ENCODE peak calls at places on chromosomes 1 and 21, in eight cellular contexts. V is AG09309, P is astrocyte of the spinal cord, D is kidney epithelial cell, M is epithelial cell of esophagus, L is AG04450, G is lower lobe of right lung, A is GM12878. J is an unnamed sample.

GRCh38 chr1:81584398-81584797 is 216.3 kb upstream of the ADGRL2 start:
- DNase-seq in V (no peak), P (no peak), D (no peak), M (no peak), L (peak; percentile 29), G (no peak), A (no peak), J (no peak)

GRCh38 chr1:19676438-19676922 is 11.8 kb downstream of the HTR6 start:
- DNase-seq in V (peak; percentile 63), P (peak; percentile 53), D (no peak), M (peak; percentile 73), L (peak; percentile 16), G (no peak), A (no peak), J (peak; percentile 27)

GRCh38 chr1:49102752-49103151 is 326.1 kb upstream of the BEND5 start:
- DNase-seq in V (peak; percentile 2), P (peak; percentile 89), D (peak; percentile 41), M (peak; percentile 3), L (no peak), G (no peak), A (no peak), J (peak; percentile 50)

GRCh38 chr21:29265690-29266479 is 32.8 kb upstream of the BACH1 start:
- DNase-seq in V (no peak), P (no peak), D (no peak), M (peak; percentile 29), L (no peak), G (no peak), A (peak; percentile 30), J (peak; percentile 60)

GRCh38 chr21:34367320-34367935 is 3.6 kb downstream of the KCNE2 start:
- DNase-seq in V (peak; percentile 83), P (peak; percentile 77), D (peak; percentile 25), M (peak; percentile 90), L (peak; percentile 55), G (no peak), A (no peak), J (peak; percentile 68)

GRCh38 chr21:44442266-44443125 is 12.8 kb upstream of the LRRC3 start:
- DNase-seq in V (no peak), P (no peak), D (no peak), M (no peak), L (no peak), G (peak; percentile 27), A (no peak), J (no peak)

GRCh38 chr1:55997550-55997949 is 581.8 kb downstream of the PLPP3 start:
- DNase-seq in V (no peak), P (no peak), D (no peak), M (no peak), L (no peak), G (no peak), A (no peak), J (no peak)

GRCh38 chr1:95953005-95953404 is 719.0 kb downstream of the RWDD3 start:
- DNase-seq in V (no peak), P (peak; percentile 41), D (no peak), M (peak; percentile 34), L (no peak), G (no peak), A (no peak), J (no peak)

GRCh38 chr1:117077267-117077666 is 17.1 kb downstream of the TTF2 start:
- DNase-seq in V (peak; percentile 81), P (peak; percentile 90), D (peak; percentile 90), M (peak; percentile 99), L (no peak), G (no peak), A (no peak), J (no peak)

GRCh38 chr1:248585266-248585665 is 10.7 kb upstream of the OR2T34 start:
- DNase-seq in V (no peak), P (no peak), D (no peak), M (peak; percentile 32), L (no peak), G (no peak), A (no peak), J (no peak)

GRCh38 chr1:73813726-73814125 is 384.2 kb downstream of the LRRIQ3 start:
- DNase-seq in V (no peak), P (no peak), D (no peak), M (peak; percentile 26), L (no peak), G (no peak), A (no peak), J (no peak)

GRCh38 chr1:40877681-40878080 is 15.5 kb upstream of the CITED4 start:
- DNase-seq in V (peak; percentile 68), P (peak; percentile 94), D (peak; percentile 98), M (peak; percentile 82), L (peak; percentile 51), G (no peak), A (no peak), J (peak; percentile 54)

GRCh38 chr1:164719676-164720075 is 160.7 kb downstream of the PBX1 start:
- DNase-seq in V (no peak), P (no peak), D (no peak), M (peak; percentile 51), L (no peak), G (no peak), A (no peak), J (no peak)

GRCh38 chr1:40855513-40855912 is 6.7 kb downstream of the CITED4 start:
- DNase-seq in V (no peak), P (no peak), D (no peak), M (no peak), L (no peak), G (no peak), A (no peak), J (no peak)

GRCh38 chr21:17848228-17848627 is 29.1 kb upstream of the C21orf91 start:
- DNase-seq in V (peak; percentile 65), P (peak; percentile 97), D (peak; percentile 85), M (peak; percentile 85), L (peak; percentile 90), G (no peak), A (peak; percentile 84), J (peak; percentile 87)

GRCh38 chr1:228100822-228101613 is 2.1 kb downstream of the C1orf35 start:
- DNase-seq in V (no peak), P (no peak), D (no peak), M (no peak), L (no peak), G (no peak), A (no peak), J (no peak)

GRCh38 chr1:198167436-198167934 is 10.7 kb downstream of the NEK7 start:
- DNase-seq in V (no peak), P (peak; percentile 62), D (no peak), M (peak; percentile 82), L (no peak), G (no peak), A (peak; percentile 85), J (peak; percentile 84)

GRCh38 chr1:37498872-37499617 is 15.5 kb downstream of the MEAF6 start:
- DNase-seq in V (no peak), P (peak; percentile 69), D (no peak), M (peak; percentile 43), L (no peak), G (no peak), A (no peak), J (no peak)

GRCh38 chr1:234373064-234373937 is at the start of gene COA6:
- DNase-seq in V (peak; percentile 80), P (peak; percentile 97), D (peak; percentile 90), M (peak; percentile 97), L (peak; percentile 93), G (peak; percentile 94), A (peak; percentile 94), J (peak; percentile 98)
- H3K4me3 ChIP-seq in V (peak within 1 kb of the TSS; percentile 58), P (peak within 1 kb of the TSS; percentile 97), D (peak within 1 kb of the TSS; percentile 70), M (peak within 1 kb of the TSS; percentile 86), L (peak within 1 kb of the TSS; percentile 89), G (peak within 1 kb of the TSS; percentile 68), A (peak within 1 kb of the TSS; percentile 86), J (peak within 1 kb of the TSS; percentile 81)

GRCh38 chr1:25858906-25859789 is at the start of gene AUNIP:
- DNase-seq in V (peak; percentile 39), P (peak; percentile 85), D (no peak), M (peak; percentile 88), L (peak; percentile 66), G (peak; percentile 93), A (peak; percentile 56), J (peak; percentile 94)
- TF ChIP-seq CTCF in V (no peak), P (no peak), D (no peak), M (no peak), L (no peak), G (no peak), A (no peak), J (no peak)

DNA sequence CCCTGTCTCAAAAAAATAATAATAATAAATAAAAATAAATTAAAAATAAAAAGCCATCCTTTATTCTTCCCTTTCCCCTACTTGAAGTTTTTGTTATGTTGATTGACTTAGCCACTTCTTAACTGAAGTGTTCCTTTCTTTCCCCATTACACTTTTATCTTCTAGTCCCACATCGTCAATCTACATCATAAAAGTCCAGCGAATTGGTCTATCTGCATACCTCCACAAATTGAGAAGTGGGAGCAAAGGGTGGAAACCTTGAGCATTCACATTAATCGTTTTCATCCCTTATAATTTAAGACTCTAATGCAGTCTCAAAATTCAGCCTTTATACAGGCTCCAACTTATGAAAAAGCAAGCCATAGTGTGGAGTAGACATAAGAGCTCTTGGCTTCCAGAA is 6.5 kb upstream of the ZYG11A start:
- DNase-seq in V (no peak), P (no peak), D (no peak), M (no peak), L (no peak), G (no peak), A (no peak), J (no peak)
- H3K4me3 ChIP-seq in V (no peak overlapping the region), P (no peak overlapping the region), D (no peak overlapping the region), M (no peak overlapping the region), L (no peak overlapping the region), G (no peak overlapping the region), A (no peak overlapping the region), J (no peak overlapping the region)

GRCh38 chr1:77428068-77428467 is 146.2 kb downstream of the AK5 start:
- DNase-seq in V (no peak), P (no peak), D (no peak), M (no peak), L (no peak), G (no peak), A (no peak), J (no peak)

GRCh38 chr1:77434972-77435371 is 153.2 kb downstream of the AK5 start:
- DNase-seq in V (no peak), P (no peak), D (no peak), M (no peak), L (no peak), G (no peak), A (no peak), J (no peak)

GRCh38 chr1:77433934-77434333 is 152.1 kb downstream of the AK5 start:
- DNase-seq in V (no peak), P (no peak), D (no peak), M (no peak), L (no peak), G (no peak), A (no peak), J (no peak)

DNA sequence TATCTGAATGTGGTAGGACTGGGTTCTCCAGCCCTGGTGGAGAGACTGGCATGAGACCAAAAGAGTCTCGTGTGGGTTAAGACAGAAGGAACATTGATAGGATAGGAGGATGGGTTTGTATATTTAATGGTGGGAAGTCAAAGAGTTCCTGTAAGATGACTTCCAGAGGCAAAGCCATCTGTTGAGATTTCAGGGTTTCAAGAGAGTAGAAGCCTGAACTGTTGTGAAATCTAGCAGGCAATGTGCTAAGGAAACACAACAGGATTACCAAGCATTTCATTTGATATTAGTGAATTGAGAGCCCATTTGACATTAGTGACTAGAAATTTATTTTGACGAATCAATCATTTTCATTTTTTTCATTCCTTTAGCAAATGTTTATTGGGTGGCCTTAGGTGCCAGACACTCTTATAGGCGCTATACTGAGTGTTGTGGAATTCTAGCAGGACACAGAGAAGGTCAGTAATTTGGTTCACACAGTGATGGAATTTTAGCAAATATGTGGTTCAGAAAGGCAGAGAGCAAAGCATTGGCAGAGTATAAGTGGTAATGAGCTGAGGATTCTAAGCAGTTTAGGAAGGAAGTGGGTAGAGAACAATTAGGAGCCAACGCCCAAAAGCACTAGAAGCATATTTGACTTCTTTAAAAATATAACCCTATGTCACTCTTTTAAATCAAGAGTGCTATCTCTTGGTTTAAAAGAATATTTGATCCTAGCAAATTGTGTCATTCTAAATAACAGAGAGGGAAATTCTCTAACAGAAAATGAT is 149.3 kb downstream of the AK5 start:
- DNase-seq in V (no peak), P (no peak), D (no peak), M (no peak), L (no peak), G (no peak), A (no peak), J (no peak)
- TF ChIP-seq CTCF in V (no peak), P (no peak), D (no peak), M (no peak), L (no peak), G (no peak), A (no peak), J (no peak)

J was measured in GM12865.